ENCODE peak calls at places on chromosomes 4 and X, in four cellular contexts. One of them, this sample, is unnamed.
A peak's percentile ranks its signal among the peaks of the same experiment; 100 is the strongest.

GRCh38 chr4:159107203-159107921 is 4.5 kb downstream of the RAPGEF2 start:
- DNase-seq in prostate gland: no peak
- DNase-seq in psoas muscle: no peak
- DNase-seq in cardiac fibroblast: no peak
- DNase-seq in this sample: no peak

GRCh38 chr4:54322817-54323417 is 93.8 kb downstream of the PDGFRA start:
- DNase-seq in psoas muscle: peak; percentile 59
- DNase-seq in cardiac fibroblast: peak; percentile 67
- DNase-seq in prostate gland: peak; percentile 60
- DNase-seq in this sample: peak; percentile 96

GRCh38 chrX:50971390-50971789 is 60.9 kb downstream of the BMP15 start:
- DNase-seq in prostate gland: no peak
- DNase-seq in psoas muscle: no peak
- DNase-seq in cardiac fibroblast: peak; percentile 0
- DNase-seq in this sample: no peak

GRCh38 chr4:51906167-51906647 is 63.3 kb downstream of the DCUN1D4 start:
- DNase-seq in cardiac fibroblast: peak; percentile 5
- DNase-seq in prostate gland: no peak
- DNase-seq in psoas muscle: no peak
- DNase-seq in this sample: no peak

GRCh38 chr4:1544861-1545275 is 138.6 kb upstream of the NKX1-1 start:
- DNase-seq in prostate gland: peak; percentile 58
- DNase-seq in cardiac fibroblast: peak; percentile 5
- DNase-seq in psoas muscle: peak; percentile 33
- DNase-seq in this sample: no peak

GRCh38 chrX:118724775-118725174 is 2.6 kb upstream of the IL13RA1 start:
- DNase-seq in prostate gland: no peak
- DNase-seq in psoas muscle: no peak
- DNase-seq in cardiac fibroblast: peak; percentile 47
- DNase-seq in this sample: no peak

GRCh38 chr4:153090670-153091385 is 113.4 kb upstream of the TRIM2 start:
- DNase-seq in cardiac fibroblast: no peak
- DNase-seq in psoas muscle: no peak
- DNase-seq in prostate gland: no peak
- DNase-seq in this sample: no peak

GRCh38 chrX:68193234-68193633 is 240.1 kb downstream of the OPHN1 start:
- DNase-seq in prostate gland: no peak
- DNase-seq in cardiac fibroblast: no peak
- DNase-seq in psoas muscle: no peak
- DNase-seq in this sample: peak; percentile 3

GRCh38 chr4:67581208-67581857 is 22.8 kb downstream of the STAP1 start:
- DNase-seq in cardiac fibroblast: no peak
- DNase-seq in prostate gland: no peak
- DNase-seq in psoas muscle: no peak
- DNase-seq in this sample: no peak

GRCh38 chr4:105399535-105400161 is 74.2 kb downstream of the PPA2 start:
- DNase-seq in cardiac fibroblast: peak; percentile 72
- DNase-seq in psoas muscle: no peak
- DNase-seq in prostate gland: no peak
- DNase-seq in this sample: peak; percentile 63

GRCh38 chr4:67250497-67250896 is 294.8 kb downstream of the CENPC start:
- DNase-seq in psoas muscle: no peak
- DNase-seq in cardiac fibroblast: no peak
- DNase-seq in prostate gland: no peak
- DNase-seq in this sample: no peak

GRCh38 chr4:124711469-124712416 is 789 bp downstream of the ANKRD50 start:
- DNase-seq in psoas muscle: no peak
- DNase-seq in cardiac fibroblast: peak; percentile 82
- DNase-seq in prostate gland: peak; percentile 57
- DNase-seq in this sample: peak; percentile 72

GRCh38 chr4:83107636-83108035 is 6.9 kb downstream of the PLAC8 start:
- DNase-seq in psoas muscle: no peak
- DNase-seq in cardiac fibroblast: no peak
- DNase-seq in prostate gland: no peak
- DNase-seq in this sample: peak; percentile 16

GRCh38 chrX:105876658-105877057 is 54.3 kb downstream of the NRK start:
- DNase-seq in prostate gland: no peak
- DNase-seq in cardiac fibroblast: peak; percentile 7
- DNase-seq in psoas muscle: no peak
- DNase-seq in this sample: no peak

GRCh38 chr4:78518551-78518950 is 33.0 kb upstream of the ANXA3 start:
- DNase-seq in prostate gland: no peak
- DNase-seq in psoas muscle: no peak
- DNase-seq in cardiac fibroblast: peak; percentile 72
- DNase-seq in this sample: no peak

GRCh38 chr4:85510632-85510984 is 35.7 kb downstream of the ARHGAP24 start:
- DNase-seq in prostate gland: no peak
- DNase-seq in psoas muscle: no peak
- DNase-seq in cardiac fibroblast: no peak
- DNase-seq in this sample: no peak

GRCh38 chr4:156725257-156725656 is 246.3 kb downstream of the PDGFC start:
- DNase-seq in prostate gland: no peak
- DNase-seq in psoas muscle: peak; percentile 57
- DNase-seq in cardiac fibroblast: no peak
- DNase-seq in this sample: no peak

GRCh38 chrX:2401590-2402360 is 99.0 kb downstream of the DHRSX start:
- DNase-seq in psoas muscle: peak; percentile 61
- DNase-seq in prostate gland: peak; percentile 72
- DNase-seq in cardiac fibroblast: no peak
- DNase-seq in this sample: no peak

GRCh38 chr4:139208404-139208945 is 31.5 kb upstream of the ELF2 start:
- DNase-seq in cardiac fibroblast: peak; percentile 66
- DNase-seq in psoas muscle: no peak
- DNase-seq in prostate gland: no peak
- DNase-seq in this sample: peak; percentile 86

GRCh38 chr4:13492752-13493151 is 8.6 kb upstream of the RAB28 start:
- DNase-seq in cardiac fibroblast: no peak
- DNase-seq in prostate gland: no peak
- DNase-seq in psoas muscle: no peak
- DNase-seq in this sample: no peak

GRCh38 chrX:2696698-2697215 is 5.7 kb downstream of the CD99 start:
- DNase-seq in prostate gland: no peak
- DNase-seq in psoas muscle: no peak
- DNase-seq in cardiac fibroblast: peak; percentile 83
- DNase-seq in this sample: no peak

GRCh38 chrX:111511477-111511876 is at the start of gene SERTM2:
- DNase-seq in psoas muscle: no peak
- DNase-seq in prostate gland: no peak
- DNase-seq in cardiac fibroblast: peak; percentile 29
- DNase-seq in this sample: peak; percentile 32

GRCh38 chrX:30799327-30799726 is 89.7 kb downstream of the TAB3 start:
- DNase-seq in cardiac fibroblast: no peak
- DNase-seq in prostate gland: no peak
- DNase-seq in psoas muscle: no peak
- DNase-seq in this sample: no peak

GRCh38 chr4:107863850-107864371 is 39.2 kb downstream of the SGMS2 start:
- DNase-seq in cardiac fibroblast: peak; percentile 58
- DNase-seq in psoas muscle: no peak
- DNase-seq in prostate gland: peak; percentile 32
- DNase-seq in this sample: peak; percentile 68

GRCh38 chr4:180913750-180914149 is 1329.5 kb upstream of the TENM3 start:
- DNase-seq in psoas muscle: no peak
- DNase-seq in prostate gland: no peak
- DNase-seq in cardiac fibroblast: no peak
- DNase-seq in this sample: no peak

GRCh38 chr4:145907363-145907762 is 31.3 kb downstream of the ZNF827 start:
- DNase-seq in prostate gland: no peak
- DNase-seq in cardiac fibroblast: no peak
- DNase-seq in psoas muscle: peak; percentile 36
- DNase-seq in this sample: no peak

GRCh38 chr4:30717208-30718020 is 2.8 kb upstream of the PCDH7 start:
- DNase-seq in cardiac fibroblast: peak; percentile 72
- DNase-seq in prostate gland: peak; percentile 14
- DNase-seq in psoas muscle: peak; percentile 52
- DNase-seq in this sample: peak; percentile 5

GRCh38 chr4:5544762-5545161 is 163.6 kb downstream of the EVC2 start:
- DNase-seq in psoas muscle: no peak
- DNase-seq in cardiac fibroblast: no peak
- DNase-seq in prostate gland: no peak
- DNase-seq in this sample: no peak

GRCh38 chr4:174210354-174210753 is 73.1 kb downstream of the FBXO8 start:
- DNase-seq in cardiac fibroblast: no peak
- DNase-seq in psoas muscle: no peak
- DNase-seq in prostate gland: no peak
- DNase-seq in this sample: no peak

GRCh38 chr4:174212061-174212460 is 71.4 kb downstream of the FBXO8 start:
- DNase-seq in psoas muscle: no peak
- DNase-seq in prostate gland: no peak
- DNase-seq in cardiac fibroblast: no peak
- DNase-seq in this sample: no peak

GRCh38 chr4:174210952-174211490 is 72.4 kb downstream of the FBXO8 start:
- DNase-seq in cardiac fibroblast: no peak
- DNase-seq in psoas muscle: no peak
- DNase-seq in prostate gland: no peak
- DNase-seq in this sample: no peak

GRCh38 chr4:174213734-174214101 is 69.7 kb downstream of the FBXO8 start:
- DNase-seq in prostate gland: no peak
- DNase-seq in psoas muscle: no peak
- DNase-seq in cardiac fibroblast: peak; percentile 46
- DNase-seq in this sample: no peak

GRCh38 chr4:174211611-174212044 is 71.8 kb downstream of the FBXO8 start:
- DNase-seq in cardiac fibroblast: no peak
- DNase-seq in psoas muscle: no peak
- DNase-seq in prostate gland: no peak
- DNase-seq in this sample: no peak
- H3K4me3 ChIP-seq in cardiac fibroblast: no peak overlapping the region
- H3K4me3 ChIP-seq in psoas muscle: no peak overlapping the region
- H3K4me3 ChIP-seq in prostate gland: no peak overlapping the region
- H3K4me3 ChIP-seq in this sample: no peak overlapping the region

DNA sequence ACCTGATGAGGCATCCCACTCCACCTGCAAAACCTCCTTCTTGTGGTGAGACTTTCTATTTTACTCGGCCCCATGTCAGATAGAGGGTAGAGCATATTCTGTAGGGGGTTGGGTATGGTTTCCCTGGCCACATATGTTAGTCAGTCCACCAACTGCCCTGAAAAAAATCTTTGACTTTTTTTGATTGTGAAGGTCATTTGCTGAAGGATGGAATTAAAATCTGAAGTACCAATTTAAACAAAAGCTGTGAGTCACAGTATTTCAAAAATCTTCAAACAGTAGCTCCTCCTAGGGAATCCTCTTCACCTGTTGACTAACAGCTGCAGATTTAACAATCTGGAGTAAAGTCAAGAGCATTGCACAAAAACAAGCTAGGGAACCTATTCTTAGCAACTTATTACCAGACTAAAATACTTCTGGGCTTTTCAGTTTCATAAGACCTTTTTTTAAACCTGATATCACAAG is 8.0 kb upstream of the CCDC110 start:
- DNase-seq in cardiac fibroblast: no peak
- DNase-seq in prostate gland: no peak
- DNase-seq in psoas muscle: no peak
- DNase-seq in this sample: peak; percentile 9
- H3K4me3 ChIP-seq in cardiac fibroblast: no peak overlapping the region
- H3K4me3 ChIP-seq in prostate gland: no peak overlapping the region
- H3K4me3 ChIP-seq in psoas muscle: peak overlapping the region; percentile 50
- H3K4me3 ChIP-seq in this sample: no peak overlapping the region

GRCh38 chrX:133412665-133413064 is 2.6 kb downstream of the GPC4 start:
- DNase-seq in psoas muscle: no peak
- DNase-seq in cardiac fibroblast: no peak
- DNase-seq in prostate gland: no peak
- DNase-seq in this sample: peak; percentile 74
- H3K4me3 ChIP-seq in psoas muscle: peak overlapping the region; percentile 77
- H3K4me3 ChIP-seq in cardiac fibroblast: no peak overlapping the region
- H3K4me3 ChIP-seq in prostate gland: no peak overlapping the region
- H3K4me3 ChIP-seq in this sample: no peak overlapping the region

GRCh38 chr4:76214269-76214628 is 625 bp upstream of the SCARB2 start:
- DNase-seq in prostate gland: no peak
- DNase-seq in psoas muscle: no peak
- DNase-seq in cardiac fibroblast: no peak
- DNase-seq in this sample: no peak

GRCh38 chr4:76213415-76214268 is at the start of gene SCARB2:
- DNase-seq in cardiac fibroblast: peak; percentile 92
- DNase-seq in prostate gland: peak; percentile 86
- DNase-seq in psoas muscle: peak; percentile 94
- DNase-seq in this sample: peak; percentile 87

GRCh38 chr4:76216521-76216920 is 2.9 kb upstream of the SCARB2 start:
- DNase-seq in cardiac fibroblast: no peak
- DNase-seq in psoas muscle: no peak
- DNase-seq in prostate gland: no peak
- DNase-seq in this sample: no peak

GRCh38 chr4:76216975-76217814 is 3.6 kb upstream of the SCARB2 start:
- DNase-seq in prostate gland: no peak
- DNase-seq in psoas muscle: no peak
- DNase-seq in cardiac fibroblast: no peak
- DNase-seq in this sample: no peak

GRCh38 chr4:76215120-76215519 is 1.5 kb upstream of the SCARB2 start:
- DNase-seq in prostate gland: peak; percentile 80
- DNase-seq in cardiac fibroblast: peak; percentile 51
- DNase-seq in psoas muscle: no peak
- DNase-seq in this sample: no peak
- H3K4me3 ChIP-seq in prostate gland: no peak overlapping the region
- H3K4me3 ChIP-seq in cardiac fibroblast: no peak overlapping the region
- H3K4me3 ChIP-seq in psoas muscle: peak overlapping the region; percentile 95
- H3K4me3 ChIP-seq in this sample: no peak overlapping the region

DNA sequence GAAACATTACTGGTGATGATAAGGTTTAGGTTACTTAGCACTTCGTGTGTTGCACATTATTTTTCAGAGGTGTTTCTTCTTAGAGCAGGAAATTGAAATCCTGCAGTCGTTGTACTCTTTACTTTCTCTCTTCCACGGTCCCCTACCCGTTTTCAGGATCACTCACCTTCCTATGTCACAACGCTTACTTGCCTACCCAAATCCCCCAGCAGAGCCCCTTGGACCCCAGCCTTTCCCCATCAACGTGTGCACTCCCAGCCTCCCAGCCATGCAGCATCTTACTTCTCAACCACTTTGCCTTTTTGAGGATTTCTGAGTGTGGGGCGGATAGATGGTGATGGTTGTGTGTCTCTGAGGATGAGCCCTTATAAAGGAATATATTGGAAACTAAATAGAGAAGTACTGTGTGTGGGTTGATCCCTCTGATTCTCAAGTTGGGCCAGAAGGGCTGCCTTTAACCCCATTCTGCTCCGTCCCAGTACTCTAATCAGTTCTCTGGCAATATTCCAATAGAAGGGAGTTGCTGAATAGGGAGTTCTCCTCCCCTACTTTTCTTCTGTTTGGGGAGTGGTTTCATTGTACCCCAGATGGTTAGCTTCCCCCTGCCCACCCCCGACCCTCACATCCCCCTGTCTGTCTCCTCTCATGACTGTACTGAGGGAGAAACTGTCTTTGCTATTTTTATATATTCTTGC is 1.6 kb downstream of the MID2 start:
- DNase-seq in cardiac fibroblast: peak; percentile 27
- DNase-seq in psoas muscle: no peak
- DNase-seq in prostate gland: no peak
- DNase-seq in this sample: no peak
- H3K4me3 ChIP-seq in cardiac fibroblast: peak overlapping the region; percentile 56
- H3K4me3 ChIP-seq in psoas muscle: peak overlapping the region; percentile 73
- H3K4me3 ChIP-seq in prostate gland: peak overlapping the region; percentile 51
- H3K4me3 ChIP-seq in this sample: no peak overlapping the region